ENCODE peak calls at places on chromosomes 16 and 17, in five cellular contexts. I is endothelial cell of umbilical vein, P is ovary, Y is HS-5, J is H54. G is an unnamed sample.

GRCh38 chr16:85205747-85206471 is 93.6 kb upstream of the CIBAR2 start:
- DNase-seq in P (peak), Y (no peak), I (no peak), J (no peak), G (peak)

GRCh38 chr17:34858941-34859562 is 102.2 kb downstream of the CCT6B start:
- DNase-seq in Y (no peak), P (no peak), I (peak), J (no peak), G (no peak)

GRCh38 chr17:55334881-55335523 is 70.2 kb downstream of the HLF start:
- DNase-seq in I (no peak), P (no peak), J (no peak), Y (no peak), G (no peak)

GRCh38 chr17:61088556-61088955 is 311.1 kb upstream of the TBX2 start:
- DNase-seq in I (no peak), J (no peak), Y (no peak), P (no peak), G (no peak)

GRCh38 chr17:34177642-34178041 is 77.4 kb upstream of the CCL2 start:
- DNase-seq in I (peak), Y (peak), P (no peak), J (no peak), G (no peak)

GRCh38 chr16:89190150-89190958 is 10.0 kb downstream of the SLC22A31 start:
- DNase-seq in J (no peak), I (no peak), Y (no peak), P (no peak), G (no peak)

GRCh38 chr16:88306860-88307545 is 75.8 kb upstream of the ZNF469 start:
- DNase-seq in P (peak), I (peak), J (peak), Y (peak), G (no peak)

GRCh38 chr17:79600613-79601221 is 10.1 kb downstream of the RBFOX3 start:
- DNase-seq in J (no peak), I (no peak), P (no peak), Y (no peak), G (no peak)

GRCh38 chr17:42212382-42212781 is 18.1 kb upstream of the GHDC start:
- DNase-seq in I (no peak), P (peak), Y (no peak), J (no peak), G (no peak)

GRCh38 chr16:58196898-58197313 is 1.0 kb downstream of the CSNK2A2 start:
- DNase-seq in P (no peak), J (no peak), Y (no peak), I (peak), G (no peak)

GRCh38 chr17:12388206-12388605 is 277.5 kb upstream of the MYOCD start:
- DNase-seq in I (no peak), P (no peak), J (no peak), Y (peak), G (no peak)

GRCh38 chr16:3508736-3509135 is 7.9 kb downstream of the CLUAP1 start:
- DNase-seq in Y (no peak), J (no peak), P (no peak), I (no peak), G (no peak)

GRCh38 chr17:8192070-8192815 is 2.3 kb upstream of the BORCS6 start:
- DNase-seq in Y (peak), J (peak), P (peak), I (peak), G (peak)